ENCODE peak calls at places on chromosomes 11 and 22, in nine cellular contexts. N is psoas muscle; S is IMR-90; D is fibroblast of pulmonary artery; X is CD4-positive, alpha-beta T cell; W is uterus; R is spleen; L is esophagus squamous epithelium; B is AG09319. P is an unnamed sample.

GRCh38 chr22:19477321-19478085 is 1.5 kb downstream of the UFD1 start:
- DNase-seq in N (no peak), S (peak; percentile 16), D (peak; percentile 35), X (no peak), W (no peak), R (no peak), L (no peak), B (no peak), P (no peak)

GRCh38 chr22:38172489-38173155 is 9.0 kb downstream of the PLA2G6 start:
- DNase-seq in N (peak; percentile 60), S (peak; percentile 65), D (peak; percentile 89), X (no peak), W (peak; percentile 43), R (peak; percentile 84), L (no peak), B (no peak), P (no peak)

GRCh38 chr11:132427611-132428010 is 1057.2 kb downstream of the NTM start:
- DNase-seq in N (no peak), S (no peak), D (peak; percentile 1), X (no peak), W (no peak), R (no peak), L (no peak), B (no peak), P (no peak)

GRCh38 chr11:104333977-104334376 is 170.0 kb upstream of the PDGFD start:
- DNase-seq in N (no peak), S (no peak), D (no peak), X (no peak), W (no peak), R (no peak), L (no peak), B (no peak), P (no peak)

GRCh38 chr11:121672630-121673487 is 220.1 kb upstream of the SORL1-AS1 start:
- DNase-seq in N (peak; percentile 20), S (no peak), D (peak; percentile 35), X (no peak), W (no peak), R (no peak), L (no peak), B (no peak), P (no peak)

GRCh38 chr11:118975771-118976709 is 4.5 kb downstream of the FOXR1 start:
- DNase-seq in N (no peak), S (no peak), D (no peak), X (no peak), W (no peak), R (no peak), L (no peak), B (no peak), P (no peak)

GRCh38 chr11:31628111-31628510 is 118.5 kb downstream of the ELP4 start:
- DNase-seq in N (no peak), S (no peak), D (no peak), X (no peak), W (no peak), R (no peak), L (no peak), B (no peak), P (no peak)

GRCh38 chr11:64472593-64473455 is 113.9 kb downstream of the RPS6KA4 start:
- DNase-seq in N (no peak), S (no peak), D (no peak), X (no peak), W (no peak), R (no peak), L (no peak), B (no peak), P (no peak)

GRCh38 chr22:29329581-29329980 is 14.1 kb upstream of the RASL10A start:
- DNase-seq in N (no peak), S (no peak), D (no peak), X (no peak), W (no peak), R (no peak), L (no peak), B (no peak), P (no peak)

GRCh38 chr11:67486481-67487195 is 3.8 kb downstream of the AIP start:
- DNase-seq in N (no peak), S (no peak), D (no peak), X (no peak), W (no peak), R (no peak), L (no peak), B (no peak), P (no peak)

GRCh38 chr11:2139691-2140337 is 625 bp upstream of the IGF2 start:
- DNase-seq in N (peak; percentile 18), S (no peak), D (no peak), X (no peak), W (no peak), R (no peak), L (no peak), B (no peak), P (peak; percentile 70)

GRCh38 chr11:34907934-34908593 is 8.1 kb downstream of the APIP start:
- DNase-seq in N (no peak), S (no peak), D (no peak), X (no peak), W (no peak), R (no peak), L (no peak), B (no peak), P (no peak)

GRCh38 chr22:23243006-23243573 is 62.8 kb downstream of the BCR start:
- DNase-seq in N (no peak), S (no peak), D (no peak), X (peak; percentile 58), W (no peak), R (no peak), L (no peak), B (no peak), P (no peak)

GRCh38 chr11:67303989-67304411 is 670 bp downstream of the SSH3 start:
- DNase-seq in N (no peak), S (no peak), D (no peak), X (no peak), W (peak; percentile 40), R (peak; percentile 89), L (no peak), B (no peak), P (peak; percentile 24)

GRCh38 chr11:107587306-107587979 is 3.5 kb upstream of the ELMOD1 start:
- DNase-seq in N (no peak), S (peak; percentile 63), D (peak; percentile 40), X (no peak), W (no peak), R (no peak), L (no peak), B (no peak), P (no peak)

GRCh38 chr11:66494458-66494857 is 14.2 kb downstream of the DPP3 start:
- DNase-seq in N (no peak), S (no peak), D (no peak), X (no peak), W (no peak), R (no peak), L (no peak), B (no peak), P (no peak)

GRCh38 chr11:131038597-131038996 is 122.3 kb upstream of the SNX19 start:
- DNase-seq in N (no peak), S (no peak), D (peak; percentile 27), X (no peak), W (no peak), R (no peak), L (no peak), B (no peak), P (no peak)

GRCh38 chr22:39530692-39531331 is 1.7 kb downstream of the RPS19BP1 start:
- DNase-seq in N (no peak), S (peak; percentile 41), D (peak; percentile 59), X (no peak), W (no peak), R (no peak), L (no peak), B (no peak), P (no peak)
- TF ChIP-seq CTCF in N (no peak), S (peak; percentile 30), D (peak; percentile 40), X (no peak), W (no peak), R (no peak), L (no peak), B (peak; percentile 12), P (peak; percentile 41)

GRCh38 chr11:75450826-75451783 is 18.1 kb upstream of the KLHL35 start:
- DNase-seq in N (no peak), S (no peak), D (no peak), X (peak; percentile 10), W (no peak), R (no peak), L (no peak), B (no peak), P (no peak)
- TF ChIP-seq CTCF in N (peak; percentile 43), S (peak; percentile 44), D (peak; percentile 50), X (peak; percentile 56), W (peak; percentile 31), R (no peak), L (peak; percentile 40), B (peak; percentile 44), P (peak; percentile 63)

GRCh38 chr22:24706732-24707476 is 67.6 kb downstream of the PIWIL3 start:
- DNase-seq in N (no peak), S (no peak), D (no peak), X (no peak), W (no peak), R (no peak), L (no peak), B (no peak), P (no peak)

GRCh38 chr22:24703101-24703500 is 71.4 kb downstream of the PIWIL3 start:
- DNase-seq in N (no peak), S (peak; percentile 74), D (peak; percentile 61), X (no peak), W (no peak), R (no peak), L (no peak), B (no peak), P (no peak)

GRCh38 chr22:24707477-24707816 is 67.1 kb downstream of the PIWIL3 start:
- DNase-seq in N (no peak), S (no peak), D (no peak), X (no peak), W (no peak), R (no peak), L (no peak), B (no peak), P (no peak)

DNA sequence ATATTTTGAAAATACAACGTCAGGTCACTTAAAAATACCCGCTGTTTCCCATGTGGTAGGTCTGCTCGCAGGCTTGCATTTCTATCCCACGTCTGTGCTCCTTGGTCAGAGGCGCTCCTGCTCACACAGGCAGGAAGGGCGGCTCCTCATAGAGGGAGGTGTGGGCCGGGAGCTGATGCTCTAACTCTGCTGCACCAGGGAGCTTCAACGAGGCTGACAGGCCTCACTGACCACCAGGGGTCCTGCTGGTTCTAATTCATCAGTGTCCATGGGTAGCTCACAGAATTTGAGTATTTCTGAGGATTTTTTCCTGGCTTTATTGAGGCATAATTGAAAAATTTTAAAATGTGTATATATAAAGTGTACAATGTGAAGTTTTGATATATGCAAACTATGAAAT is 68.5 kb downstream of the PIWIL3 start:
- DNase-seq in N (no peak), S (no peak), D (peak; percentile 29), X (no peak), W (no peak), R (no peak), L (no peak), B (no peak), P (no peak)
- TF ChIP-seq CTCF in N (peak; percentile 7), S (no peak), D (peak; percentile 35), X (no peak), W (no peak), R (no peak), L (no peak), B (no peak), P (no peak)

DNA sequence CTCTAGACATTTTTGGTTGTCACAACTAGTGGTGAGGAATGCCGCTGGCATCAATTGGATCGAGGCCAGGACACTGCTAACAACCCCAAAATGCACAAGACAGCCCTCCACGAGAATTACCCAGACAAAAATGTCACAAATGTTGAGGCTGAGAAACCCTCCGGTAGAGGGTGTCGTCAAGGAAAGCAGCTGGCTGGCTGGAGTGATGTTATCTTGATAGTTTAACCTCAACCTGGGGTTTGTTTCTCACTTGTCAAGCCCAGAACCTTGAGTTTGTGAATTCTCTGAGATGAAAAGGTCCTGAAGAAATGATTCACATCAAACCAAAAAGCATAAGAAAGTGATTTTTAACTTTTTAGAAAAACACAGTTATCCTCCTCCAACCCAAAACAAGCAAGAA is 21.1 kb upstream of the TMPRSS13 start:
- DNase-seq in N (no peak), S (no peak), D (no peak), X (peak; percentile 62), W (no peak), R (no peak), L (no peak), B (no peak), P (no peak)
- TF ChIP-seq CTCF in N (no peak), S (no peak), D (peak; percentile 6), X (peak; percentile 71), W (no peak), R (no peak), L (peak; percentile 18), B (no peak), P (no peak)

P was measured in mesothelial cell of epicardium.